ENCODE peak calls at places on chromosomes 1 and 21, in seven cellular contexts. A is NCI-H446 treated with DMSO at 0.1 percent for 48 hours; R is SHP77; H is DMS153; G is activated T-cell treated with anti-CD3 and anti-CD28 coated beads, Interleukin-2, amount 50 U/mL, for 72 hours; K is EL; M is hepatic stellate cell. E is an unnamed sample.

GRCh38 chr1:198623920-198624647 is 14.8 kb upstream of the PTPRC start:
- DNase-seq in A (no peak), R (no peak), H (no peak), G (no peak), K (peak), M (peak), E (no peak)

GRCh38 chr1:30379684-30380624 is 343.4 kb downstream of the MATN1 start:
- DNase-seq in A (peak), R (peak), H (peak), G (peak), K (peak), M (peak), E (peak)

GRCh38 chr1:155064109-155064812 is 721 bp downstream of the EFNA4 start:
- DNase-seq in A (no peak), R (peak), H (peak), G (peak), K (peak), M (peak), E (peak)

GRCh38 chr1:30476911-30477459 is 246.4 kb downstream of the MATN1 start:
- DNase-seq in A (no peak), R (no peak), H (no peak), G (no peak), K (no peak), M (no peak), E (no peak)

GRCh38 chr1:117685936-117686806 is 80.3 kb downstream of the TENT5C start:
- DNase-seq in A (no peak), R (no peak), H (no peak), G (no peak), K (no peak), M (no peak), E (no peak)

GRCh38 chr1:182993746-182994145 is 29.5 kb upstream of the LAMC1 start:
- DNase-seq in A (no peak), R (no peak), H (no peak), G (no peak), K (no peak), M (no peak), E (no peak)

GRCh38 chr1:83064589-83065242 is 934.2 kb downstream of the TTLL7 start:
- DNase-seq in A (no peak), R (no peak), H (no peak), G (no peak), K (peak), M (no peak), E (no peak)

GRCh38 chr21:45977396-45977795 is 4.2 kb upstream of the COL6A1 start:
- DNase-seq in A (no peak), R (no peak), H (no peak), G (no peak), K (no peak), M (no peak), E (no peak)

GRCh38 chr1:100597069-100597741 is 59.3 kb downstream of the GPR88 start:
- DNase-seq in A (no peak), R (no peak), H (no peak), G (no peak), K (peak), M (peak), E (no peak)

GRCh38 chr1:109277434-109278204 is 5.3 kb downstream of the PSRC1 start:
- DNase-seq in A (peak), R (peak), H (peak), G (peak), K (peak), M (peak), E (peak)

GRCh38 chr1:156193208-156193487 is 756 bp upstream of the SLC25A44 start:
- DNase-seq in A (no peak), R (peak), H (no peak), G (no peak), K (no peak), M (no peak), E (no peak)

GRCh38 chr1:158604968-158605367 is at the start of gene OR10Z1:
- DNase-seq in A (no peak), R (no peak), H (no peak), G (no peak), K (no peak), M (no peak), E (no peak)

GRCh38 chr1:178961331-178961730 is 64.4 kb upstream of the FAM20B start:
- DNase-seq in A (no peak), R (no peak), H (no peak), G (no peak), K (no peak), M (no peak), E (no peak)

GRCh38 chr1:176222196-176222595 is 15.1 kb upstream of the COP1 start:
- DNase-seq in A (no peak), R (no peak), H (no peak), G (no peak), K (no peak), M (no peak), E (no peak)

GRCh38 chr1:234972411-234973191 is 156.0 kb downstream of the TOMM20 start:
- DNase-seq in A (peak), R (no peak), H (no peak), G (peak), K (no peak), M (no peak), E (no peak)

GRCh38 chr1:213724640-213725536 is 262.9 kb upstream of the PROX1 start:
- DNase-seq in A (no peak), R (no peak), H (no peak), G (no peak), K (peak), M (no peak), E (no peak)

GRCh38 chr1:41758490-41758889 is 160.2 kb downstream of the HIVEP3 start:
- DNase-seq in A (no peak), R (no peak), H (no peak), G (no peak), K (peak), M (no peak), E (no peak)

GRCh38 chr1:192506741-192507155 is 68.8 kb upstream of the RGS1 start:
- DNase-seq in A (no peak), R (no peak), H (no peak), G (no peak), K (peak), M (no peak), E (no peak)

GRCh38 chr1:183942933-183943693 is 94.4 kb downstream of the COLGALT2 start:
- DNase-seq in A (no peak), R (peak), H (no peak), G (no peak), K (peak), M (peak), E (peak)

GRCh38 chr1:208153386-208153785 is 90.8 kb downstream of the PLXNA2 start:
- DNase-seq in A (no peak), R (no peak), H (no peak), G (no peak), K (no peak), M (no peak), E (peak)

GRCh38 chr1:204075116-204075636 is 2.3 kb downstream of the SOX13 start:
- DNase-seq in A (no peak), R (no peak), H (no peak), G (no peak), K (no peak), M (no peak), E (peak)

GRCh38 chr1:219443763-219444162 is 169.1 kb downstream of the ZC3H11B start:
- DNase-seq in A (no peak), R (no peak), H (no peak), G (no peak), K (peak), M (no peak), E (no peak)

GRCh38 chr1:190599677-190600076 is 122.0 kb upstream of the BRINP3 start:
- DNase-seq in A (no peak), R (no peak), H (no peak), G (no peak), K (no peak), M (no peak), E (no peak)

GRCh38 chr1:209207701-209208286 is 375.7 kb upstream of the CAMK1G start:
- DNase-seq in A (peak), R (peak), H (peak), G (peak), K (peak), M (peak), E (peak)

GRCh38 chr1:167864392-167864992 is 49.4 kb downstream of the ADCY10 start:
- DNase-seq in A (no peak), R (no peak), H (no peak), G (no peak), K (no peak), M (no peak), E (no peak)

GRCh38 chr1:27368872-27369703 is 2.3 kb upstream of the MAP3K6 start:
- DNase-seq in A (no peak), R (no peak), H (no peak), G (no peak), K (no peak), M (no peak), E (no peak)

E was measured in NCI-H510A treated with DMSO at 0.1 percent for 48 hours.